ENCODE peak calls at places on chromosome 15, in four cellular contexts. E, L, I and V are unnamed samples.

GRCh38 chr15:65920121-65920520 is 50.8 kb downstream of the RAB11A start:
- DNase-seq in E (no peak), L (peak), I (no peak), V (no peak)

GRCh38 chr15:38424101-38424552 is 29.8 kb upstream of the FAM98B start:
- DNase-seq in E (no peak), L (no peak), I (no peak), V (no peak)

GRCh38 chr15:73631915-73632669 is 1.1 kb downstream of the NPTN start:
- DNase-seq in E (peak), L (no peak), I (peak), V (peak)

GRCh38 chr15:52730163-52730562 is 51.0 kb upstream of the ATOSA start:
- DNase-seq in I (no peak), E (peak), L (no peak), V (no peak)

GRCh38 chr15:34133511-34133910 is 31.6 kb downstream of the PGBD4 start:
- DNase-seq in E (no peak), I (no peak), L (no peak), V (no peak)

GRCh38 chr15:40340740-40341400 is at the start of gene CCDC9B:
- DNase-seq in L (peak), E (peak), I (peak), V (peak)

GRCh38 chr15:77738441-77739437 is 106.0 kb upstream of the LINGO1 start:
- DNase-seq in I (no peak), L (peak), E (no peak), V (no peak)

GRCh38 chr15:41891946-41892345 is 1.9 kb downstream of the SPTBN5 start:
- DNase-seq in L (peak), I (no peak), E (no peak), V (no peak)

GRCh38 chr15:25611603-25612002 is 172.8 kb upstream of the UBE3A start:
- DNase-seq in E (no peak), I (no peak), L (no peak), V (no peak)

GRCh38 chr15:79680721-79681120 is 216.1 kb downstream of the MTHFS start:
- DNase-seq in L (no peak), E (peak), I (peak), V (peak)

GRCh38 chr15:62622775-62623174 is 419.8 kb upstream of the TPM1 start:
- DNase-seq in E (no peak), I (no peak), L (no peak), V (no peak)

GRCh38 chr15:44215594-44215993 is 20.5 kb upstream of the FRMD5 start:
- DNase-seq in E (peak), L (no peak), I (peak), V (peak)

GRCh38 chr15:40582726-40583246 is 11.3 kb upstream of the KNL1 start:
- DNase-seq in E (peak), L (peak), I (peak), V (no peak)

GRCh38 chr15:38611228-38611627 is 46.6 kb upstream of the RASGRP1 start:
- DNase-seq in L (no peak), E (no peak), I (no peak), V (no peak)

GRCh38 chr15:78406016-78406590 is 31.9 kb upstream of the IREB2 start:
- DNase-seq in E (peak), I (no peak), L (no peak), V (no peak)

GRCh38 chr15:48306639-48307038 is 24.6 kb upstream of the DUT start:
- DNase-seq in I (no peak), E (no peak), L (no peak), V (no peak)

GRCh38 chr15:67819636-67820035 is 5.7 kb upstream of the SKOR1 start:
- DNase-seq in I (no peak), L (no peak), E (no peak), V (no peak)

GRCh38 chr15:68366314-68366713 is 65.6 kb downstream of the ITGA11 start:
- DNase-seq in L (no peak), I (no peak), E (no peak), V (no peak)

GRCh38 chr15:43808435-43808950 is 8.1 kb downstream of the HYPK start:
- DNase-seq in I (no peak), E (no peak), L (no peak), V (no peak)

GRCh38 chr15:39628821-39629220 is 47.9 kb downstream of the THBS1 start:
- DNase-seq in L (no peak), E (peak), I (no peak), V (no peak)

GRCh38 chr15:98905981-98906711 is 101.4 kb downstream of the PGPEP1L start:
- DNase-seq in I (no peak), E (no peak), L (no peak), V (no peak)

GRCh38 chr15:72206677-72207000 is 9.1 kb upstream of the GRAMD2A start:
- DNase-seq in E (peak), I (no peak), L (no peak), V (no peak)

GRCh38 chr15:58332676-58333400 is 99.0 kb upstream of the LIPC start:
- DNase-seq in I (no peak), L (no peak), E (peak), V (peak)

GRCh38 chr15:62153228-62153627 is 11.9 kb downstream of the C2CD4B start:
- DNase-seq in E (no peak), I (no peak), L (no peak), V (no peak)

GRCh38 chr15:75732809-75733451 is 20.3 kb upstream of the CSPG4 start:
- DNase-seq in E (peak), L (no peak), I (peak), V (peak)

GRCh38 chr15:75620776-75621536 is 4.6 kb downstream of the SNUPN start:
- DNase-seq in L (no peak), I (no peak), E (peak), V (peak)

GRCh38 chr15:82532991-82533481 is 7.2 kb downstream of the RPS17 start:
- DNase-seq in E (no peak), L (no peak), I (no peak), V (no peak)